ENCODE peak calls at places on chromosomes 7 and 10, in nine cellular contexts. One of them, this sample, is unnamed.

GRCh38 chr10:693506-693905 is 4.0 kb upstream of the DIP2C start:
- DNase-seq in GM23338: no peak
- DNase-seq in IMR-90: peak
- DNase-seq in AG04450: no peak
- DNase-seq in astrocyte: peak
- DNase-seq in fibroblast of lung: peak
- DNase-seq in breast epithelium: no peak
- DNase-seq in upper lobe of right lung: no peak
- DNase-seq in kidney epithelial cell: no peak
- DNase-seq in this sample: no peak

GRCh38 chr7:30843741-30844482 is 67.7 kb upstream of the AQP1 start:
- DNase-seq in breast epithelium: peak
- DNase-seq in astrocyte: no peak
- DNase-seq in GM23338: no peak
- DNase-seq in kidney epithelial cell: no peak
- DNase-seq in upper lobe of right lung: no peak
- DNase-seq in IMR-90: no peak
- DNase-seq in AG04450: no peak
- DNase-seq in fibroblast of lung: no peak
- DNase-seq in this sample: no peak

GRCh38 chr7:140230862-140231778 is 54.3 kb upstream of the KDM7A start:
- DNase-seq in breast epithelium: no peak
- DNase-seq in GM23338: peak
- DNase-seq in fibroblast of lung: no peak
- DNase-seq in IMR-90: peak
- DNase-seq in astrocyte: no peak
- DNase-seq in upper lobe of right lung: peak
- DNase-seq in AG04450: no peak
- DNase-seq in kidney epithelial cell: no peak
- DNase-seq in this sample: peak

GRCh38 chr10:25934673-25935139 is 677 bp downstream of the MYO3A start:
- DNase-seq in AG04450: no peak
- DNase-seq in astrocyte: no peak
- DNase-seq in upper lobe of right lung: peak
- DNase-seq in fibroblast of lung: no peak
- DNase-seq in kidney epithelial cell: no peak
- DNase-seq in breast epithelium: no peak
- DNase-seq in IMR-90: no peak
- DNase-seq in GM23338: peak
- DNase-seq in this sample: no peak

GRCh38 chr7:151280388-151281019 is 32.0 kb upstream of the SMARCD3 start:
- DNase-seq in IMR-90: no peak
- DNase-seq in GM23338: no peak
- DNase-seq in breast epithelium: no peak
- DNase-seq in AG04450: no peak
- DNase-seq in kidney epithelial cell: no peak
- DNase-seq in astrocyte: no peak
- DNase-seq in fibroblast of lung: no peak
- DNase-seq in upper lobe of right lung: no peak
- DNase-seq in this sample: no peak

GRCh38 chr7:7491044-7491443 is 44.6 kb downstream of the COL28A1 start:
- DNase-seq in IMR-90: peak
- DNase-seq in GM23338: no peak
- DNase-seq in upper lobe of right lung: no peak
- DNase-seq in breast epithelium: no peak
- DNase-seq in kidney epithelial cell: no peak
- DNase-seq in astrocyte: no peak
- DNase-seq in AG04450: no peak
- DNase-seq in fibroblast of lung: no peak
- DNase-seq in this sample: no peak

GRCh38 chr10:35140727-35141126 is 14.1 kb downstream of the CREM start:
- DNase-seq in breast epithelium: no peak
- DNase-seq in GM23338: no peak
- DNase-seq in fibroblast of lung: no peak
- DNase-seq in upper lobe of right lung: no peak
- DNase-seq in IMR-90: no peak
- DNase-seq in AG04450: no peak
- DNase-seq in kidney epithelial cell: no peak
- DNase-seq in astrocyte: no peak
- DNase-seq in this sample: no peak

GRCh38 chr10:83527934-83528333 is 611.4 kb upstream of the GHITM start:
- DNase-seq in kidney epithelial cell: no peak
- DNase-seq in upper lobe of right lung: no peak
- DNase-seq in astrocyte: no peak
- DNase-seq in IMR-90: no peak
- DNase-seq in AG04450: no peak
- DNase-seq in GM23338: no peak
- DNase-seq in breast epithelium: no peak
- DNase-seq in fibroblast of lung: no peak
- DNase-seq in this sample: no peak

GRCh38 chr10:78203915-78204818 is 170.5 kb downstream of the RPS24 start:
- DNase-seq in IMR-90: no peak
- DNase-seq in AG04450: no peak
- DNase-seq in astrocyte: no peak
- DNase-seq in breast epithelium: no peak
- DNase-seq in fibroblast of lung: no peak
- DNase-seq in GM23338: no peak
- DNase-seq in kidney epithelial cell: no peak
- DNase-seq in upper lobe of right lung: no peak
- DNase-seq in this sample: no peak

GRCh38 chr7:9013940-9014339 is 580.5 kb downstream of the NXPH1 start:
- DNase-seq in fibroblast of lung: no peak
- DNase-seq in breast epithelium: no peak
- DNase-seq in AG04450: no peak
- DNase-seq in upper lobe of right lung: no peak
- DNase-seq in GM23338: peak
- DNase-seq in astrocyte: no peak
- DNase-seq in kidney epithelial cell: no peak
- DNase-seq in IMR-90: no peak
- DNase-seq in this sample: no peak

GRCh38 chr7:50342616-50343114 is 38.1 kb downstream of the IKZF1 start:
- DNase-seq in kidney epithelial cell: no peak
- DNase-seq in IMR-90: no peak
- DNase-seq in astrocyte: no peak
- DNase-seq in fibroblast of lung: no peak
- DNase-seq in breast epithelium: no peak
- DNase-seq in AG04450: no peak
- DNase-seq in GM23338: peak
- DNase-seq in upper lobe of right lung: no peak
- DNase-seq in this sample: peak

GRCh38 chr10:4902571-4903011 is 60.6 kb upstream of the AKR1C1 start:
- DNase-seq in kidney epithelial cell: no peak
- DNase-seq in breast epithelium: no peak
- DNase-seq in AG04450: no peak
- DNase-seq in fibroblast of lung: peak
- DNase-seq in IMR-90: no peak
- DNase-seq in astrocyte: no peak
- DNase-seq in upper lobe of right lung: no peak
- DNase-seq in GM23338: no peak
- DNase-seq in this sample: peak

GRCh38 chr10:132939957-132940790 is 2.2 kb downstream of the CFAP46 start:
- DNase-seq in GM23338: peak
- DNase-seq in IMR-90: peak
- DNase-seq in breast epithelium: no peak
- DNase-seq in upper lobe of right lung: peak
- DNase-seq in fibroblast of lung: peak
- DNase-seq in astrocyte: peak
- DNase-seq in kidney epithelial cell: no peak
- DNase-seq in AG04450: peak
- DNase-seq in this sample: peak

GRCh38 chr10:71015674-71016073 is 127.3 kb upstream of the PCBD1 start:
- DNase-seq in AG04450: no peak
- DNase-seq in upper lobe of right lung: no peak
- DNase-seq in kidney epithelial cell: no peak
- DNase-seq in fibroblast of lung: no peak
- DNase-seq in GM23338: no peak
- DNase-seq in astrocyte: no peak
- DNase-seq in breast epithelium: no peak
- DNase-seq in IMR-90: no peak
- DNase-seq in this sample: no peak

GRCh38 chr10:116891208-116891607 is 41.9 kb downstream of the ENO4 start:
- DNase-seq in AG04450: peak
- DNase-seq in IMR-90: peak
- DNase-seq in kidney epithelial cell: no peak
- DNase-seq in breast epithelium: no peak
- DNase-seq in GM23338: no peak
- DNase-seq in upper lobe of right lung: no peak
- DNase-seq in astrocyte: peak
- DNase-seq in fibroblast of lung: peak
- DNase-seq in this sample: peak

DNA sequence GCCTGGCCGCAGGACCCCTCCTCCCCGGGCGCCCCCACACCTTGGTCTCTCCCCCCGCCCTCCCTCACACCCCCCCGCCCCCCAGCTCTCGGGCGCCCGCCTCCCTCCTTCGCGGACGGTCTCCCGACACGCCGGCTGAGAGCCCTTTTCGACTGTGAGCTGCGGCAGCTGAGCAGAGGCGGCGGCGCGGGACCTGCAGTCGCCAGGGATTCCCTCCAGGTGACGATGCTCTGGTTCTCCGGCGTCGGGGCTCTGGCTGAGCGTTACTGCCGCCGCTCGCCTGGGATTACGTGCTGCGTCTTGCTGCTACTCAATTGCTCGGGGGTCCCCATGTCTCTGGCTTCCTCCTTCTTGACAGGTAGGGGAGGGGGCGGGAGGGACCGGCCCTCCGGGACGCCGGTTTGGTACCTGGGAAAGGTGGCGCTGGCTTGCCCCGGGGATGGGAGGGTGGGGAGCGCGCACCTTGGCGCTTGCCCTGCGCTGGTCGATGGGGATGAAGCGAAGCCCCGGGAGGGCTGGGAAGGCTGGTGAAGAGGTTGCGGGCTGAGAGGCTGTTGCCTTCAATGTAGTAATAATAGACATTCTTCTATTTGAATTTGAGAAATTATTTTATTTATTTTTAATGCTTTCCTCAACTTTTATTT is at the start of gene BMPER:
- DNase-seq in astrocyte: no peak
- DNase-seq in breast epithelium: no peak
- DNase-seq in kidney epithelial cell: no peak
- DNase-seq in AG04450: no peak
- DNase-seq in IMR-90: peak
- DNase-seq in GM23338: peak
- DNase-seq in fibroblast of lung: no peak
- DNase-seq in upper lobe of right lung: peak
- DNase-seq in this sample: peak
- H3K4me3 ChIP-seq in astrocyte: peak
- H3K4me3 ChIP-seq in breast epithelium: peak
- H3K4me3 ChIP-seq in kidney epithelial cell: peak
- H3K4me3 ChIP-seq in AG04450: peak
- H3K4me3 ChIP-seq in IMR-90: peak
- H3K4me3 ChIP-seq in GM23338: peak
- H3K4me3 ChIP-seq in fibroblast of lung: peak
- H3K4me3 ChIP-seq in upper lobe of right lung: peak
- H3K4me3 ChIP-seq in this sample: peak

GRCh38 chr7:73610105-73610504 is 14.2 kb downstream of the MLXIPL start:
- DNase-seq in upper lobe of right lung: no peak
- DNase-seq in astrocyte: no peak
- DNase-seq in breast epithelium: no peak
- DNase-seq in fibroblast of lung: no peak
- DNase-seq in GM23338: no peak
- DNase-seq in AG04450: no peak
- DNase-seq in kidney epithelial cell: no peak
- DNase-seq in IMR-90: no peak
- DNase-seq in this sample: no peak

GRCh38 chr7:73611017-73611555 is 13.2 kb downstream of the MLXIPL start:
- DNase-seq in GM23338: peak
- DNase-seq in breast epithelium: no peak
- DNase-seq in astrocyte: no peak
- DNase-seq in IMR-90: no peak
- DNase-seq in kidney epithelial cell: no peak
- DNase-seq in fibroblast of lung: no peak
- DNase-seq in upper lobe of right lung: no peak
- DNase-seq in AG04450: no peak
- DNase-seq in this sample: no peak

GRCh38 chr7:73615886-73616285 is 8.4 kb downstream of the MLXIPL start:
- DNase-seq in fibroblast of lung: peak
- DNase-seq in upper lobe of right lung: no peak
- DNase-seq in kidney epithelial cell: no peak
- DNase-seq in AG04450: no peak
- DNase-seq in astrocyte: no peak
- DNase-seq in IMR-90: peak
- DNase-seq in GM23338: peak
- DNase-seq in breast epithelium: no peak
- DNase-seq in this sample: no peak

GRCh38 chr7:73613954-73614735 is 10.2 kb downstream of the MLXIPL start:
- DNase-seq in IMR-90: no peak
- DNase-seq in GM23338: no peak
- DNase-seq in AG04450: no peak
- DNase-seq in kidney epithelial cell: no peak
- DNase-seq in fibroblast of lung: no peak
- DNase-seq in upper lobe of right lung: no peak
- DNase-seq in astrocyte: peak
- DNase-seq in breast epithelium: no peak
- DNase-seq in this sample: no peak

GRCh38 chr7:73612598-73613269 is 11.6 kb downstream of the MLXIPL start:
- DNase-seq in astrocyte: no peak
- DNase-seq in IMR-90: peak
- DNase-seq in breast epithelium: no peak
- DNase-seq in GM23338: peak
- DNase-seq in AG04450: no peak
- DNase-seq in kidney epithelial cell: no peak
- DNase-seq in fibroblast of lung: peak
- DNase-seq in upper lobe of right lung: no peak
- DNase-seq in this sample: peak
- TF ChIP-seq CTCF in astrocyte: peak
- TF ChIP-seq CTCF in IMR-90: peak
- TF ChIP-seq CTCF in breast epithelium: no peak
- TF ChIP-seq CTCF in GM23338: peak
- TF ChIP-seq CTCF in AG04450: peak
- TF ChIP-seq CTCF in kidney epithelial cell: no peak
- TF ChIP-seq CTCF in fibroblast of lung: peak
- TF ChIP-seq CTCF in upper lobe of right lung: no peak
- TF ChIP-seq CTCF in this sample: peak

GRCh38 chr7:24336461-24336860 is 52.5 kb downstream of the NPY start:
- DNase-seq in astrocyte: no peak
- DNase-seq in breast epithelium: no peak
- DNase-seq in GM23338: peak
- DNase-seq in IMR-90: no peak
- DNase-seq in upper lobe of right lung: no peak
- DNase-seq in kidney epithelial cell: no peak
- DNase-seq in AG04450: no peak
- DNase-seq in fibroblast of lung: no peak
- DNase-seq in this sample: no peak
- H3K4me3 ChIP-seq in astrocyte: no peak
- H3K4me3 ChIP-seq in breast epithelium: no peak
- H3K4me3 ChIP-seq in GM23338: peak
- H3K4me3 ChIP-seq in IMR-90: no peak
- H3K4me3 ChIP-seq in upper lobe of right lung: no peak
- H3K4me3 ChIP-seq in kidney epithelial cell: no peak
- H3K4me3 ChIP-seq in AG04450: no peak
- H3K4me3 ChIP-seq in fibroblast of lung: no peak
- H3K4me3 ChIP-seq in this sample: no peak

DNA sequence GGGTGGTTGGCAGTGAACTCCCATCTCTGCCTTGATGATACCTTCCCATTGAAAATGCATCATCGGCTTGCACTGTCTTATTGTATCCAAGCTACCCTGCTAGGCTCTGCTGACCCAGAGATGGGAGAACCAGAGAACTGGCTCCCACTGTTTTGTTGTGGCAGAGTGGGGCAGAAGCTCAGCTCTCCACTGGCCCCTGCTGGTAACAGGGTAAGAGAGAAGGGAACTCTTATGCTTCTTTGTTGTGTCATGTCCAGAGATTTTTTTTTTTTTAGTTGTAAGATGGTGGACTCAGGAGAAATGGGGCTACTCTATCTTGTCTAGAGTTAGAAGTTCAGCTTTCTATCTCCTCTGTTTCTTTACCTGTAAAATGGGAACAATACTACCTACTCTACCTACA is 100.5 kb upstream of the SDK1 start:
- DNase-seq in GM23338: peak
- DNase-seq in upper lobe of right lung: no peak
- DNase-seq in astrocyte: peak
- DNase-seq in IMR-90: peak
- DNase-seq in fibroblast of lung: peak
- DNase-seq in AG04450: no peak
- DNase-seq in kidney epithelial cell: no peak
- DNase-seq in breast epithelium: no peak
- DNase-seq in this sample: peak
- TF ChIP-seq CTCF in GM23338: peak
- TF ChIP-seq CTCF in upper lobe of right lung: peak
- TF ChIP-seq CTCF in astrocyte: peak
- TF ChIP-seq CTCF in IMR-90: peak
- TF ChIP-seq CTCF in fibroblast of lung: peak
- TF ChIP-seq CTCF in AG04450: peak
- TF ChIP-seq CTCF in kidney epithelial cell: peak
- TF ChIP-seq CTCF in breast epithelium: no peak
- TF ChIP-seq CTCF in this sample: peak